ENCODE peak calls at places on chromosomes 5 and 9, in ten cellular contexts. B, L, X, I, C, Y, P, E, N and W are unnamed samples.

GRCh38 chr5:110351451-110351850 is 375.0 kb downstream of the TMEM232 start:
- DNase-seq in X (no peak), P (no peak), E (no peak), I (no peak), Y (no peak), C (no peak), N (no peak), L (no peak), B (peak), W (no peak)

GRCh38 chr5:13814293-13814692 is 130.2 kb downstream of the DNAH5 start:
- DNase-seq in B (peak), E (no peak), X (no peak), I (no peak), C (no peak), N (no peak), L (no peak), Y (no peak), P (no peak), W (no peak)

GRCh38 chr9:120368799-120369198 is 211.2 kb downstream of the CDK5RAP2 start:
- DNase-seq in N (no peak), C (no peak), E (no peak), B (no peak), X (peak), P (peak), Y (no peak), I (no peak), L (no peak), W (no peak)

GRCh38 chr9:94875300-94876063 is 149.0 kb downstream of the AOPEP start:
- DNase-seq in P (no peak), B (no peak), E (no peak), N (no peak), X (no peak), I (no peak), L (no peak), C (no peak), Y (no peak), W (no peak)

GRCh38 chr5:126052791-126053190 is 370.4 kb upstream of the GRAMD2B start:
- DNase-seq in E (no peak), I (no peak), P (no peak), N (no peak), Y (no peak), L (no peak), C (no peak), B (no peak), X (no peak), W (no peak)

GRCh38 chr5:104800440-104801048 is 1238.0 kb upstream of the NUDT12 start:
- DNase-seq in X (no peak), P (peak), Y (no peak), E (no peak), C (no peak), B (no peak), L (no peak), I (peak), N (peak), W (no peak)

GRCh38 chr5:72937517-72938061 is 18.3 kb upstream of the FCHO2 start:
- DNase-seq in P (no peak), B (no peak), I (no peak), X (no peak), L (no peak), N (peak), Y (no peak), E (no peak), C (no peak), W (no peak)

GRCh38 chr9:112380102-112380581 is at the start of gene HSDL2:
- DNase-seq in N (peak), E (peak), Y (no peak), X (peak), L (no peak), I (no peak), C (peak), P (peak), B (peak), W (no peak)

GRCh38 chr9:21677834-21678233 is 124.6 kb upstream of the MTAP start:
- DNase-seq in B (peak), X (peak), I (no peak), P (no peak), Y (no peak), E (no peak), L (no peak), C (peak), N (no peak), W (no peak)

GRCh38 chr5:14239951-14240350 is 96.8 kb downstream of the TRIO start:
- DNase-seq in C (peak), I (no peak), E (no peak), L (no peak), P (no peak), Y (no peak), B (no peak), N (no peak), X (no peak), W (no peak)

GRCh38 chr5:53438486-53439472 is 41.6 kb upstream of the FST start:
- DNase-seq in B (peak), L (no peak), P (no peak), Y (no peak), N (peak), C (peak), I (no peak), X (peak), E (no peak), W (no peak)

GRCh38 chr5:34026089-34026761 is 16.8 kb downstream of the C1QTNF3 start:
- DNase-seq in C (no peak), P (no peak), X (no peak), B (no peak), N (no peak), E (no peak), I (no peak), L (no peak), Y (no peak), W (no peak)

GRCh38 chr5:54150841-54151240 is 159.5 kb downstream of the ARL15 start:
- DNase-seq in C (no peak), E (no peak), L (no peak), Y (no peak), N (no peak), X (no peak), I (no peak), B (no peak), P (no peak), W (no peak)

GRCh38 chr9:133972041-133972970 is 19.8 kb downstream of the VAV2 start:
- DNase-seq in X (peak), N (no peak), B (no peak), P (no peak), L (no peak), I (no peak), Y (no peak), E (no peak), C (no peak), W (peak)

GRCh38 chr9:133762488-133763271 is 24.5 kb upstream of the SARDH start:
- DNase-seq in L (no peak), B (no peak), C (no peak), N (no peak), E (no peak), Y (no peak), I (no peak), P (no peak), X (no peak), W (no peak)

GRCh38 chr9:1009101-1009707 is 32.7 kb downstream of the DMRT3 start:
- DNase-seq in N (peak), X (peak), L (peak), E (peak), Y (peak), B (peak), I (peak), P (peak), C (peak), W (peak)

GRCh38 chr9:81758123-81758797 is 68.9 kb upstream of the TLE1 start:
- DNase-seq in B (no peak), I (no peak), Y (no peak), P (no peak), N (no peak), L (no peak), C (no peak), E (no peak), X (no peak), W (no peak)

GRCh38 chr5:132459031-132459982 is 31.3 kb downstream of the IRF1 start:
- DNase-seq in C (peak), N (peak), B (peak), X (no peak), Y (no peak), L (no peak), P (peak), E (no peak), I (no peak), W (no peak)

GRCh38 chr5:169408166-169408565 is 107.2 kb upstream of the SLIT3 start:
- DNase-seq in Y (no peak), L (no peak), P (no peak), I (no peak), B (no peak), E (no peak), X (no peak), C (no peak), N (no peak), W (no peak)

GRCh38 chr5:97528941-97529340 is 345.9 kb upstream of the RIOK2 start:
- DNase-seq in X (no peak), Y (no peak), N (no peak), P (no peak), B (peak), I (no peak), E (no peak), C (peak), L (no peak), W (no peak)

GRCh38 chr5:6540111-6540830 is 91.6 kb downstream of the UBE2QL1 start:
- DNase-seq in L (no peak), E (no peak), N (no peak), P (no peak), B (peak), X (no peak), I (no peak), C (no peak), Y (no peak), W (no peak)

GRCh38 chr5:40198736-40199135 is 481.0 kb upstream of the PTGER4 start:
- DNase-seq in Y (no peak), E (no peak), X (no peak), I (no peak), L (no peak), C (no peak), P (no peak), B (peak), N (no peak), W (no peak)

GRCh38 chr9:36548454-36548853 is 24.2 kb upstream of the MELK start:
- DNase-seq in P (no peak), L (no peak), N (no peak), B (no peak), I (no peak), Y (no peak), E (no peak), C (no peak), X (no peak), W (no peak)

GRCh38 chr5:72637058-72637457 is 129.8 kb upstream of the ZNF366 start:
- DNase-seq in N (no peak), C (no peak), I (no peak), X (no peak), B (no peak), P (no peak), L (no peak), Y (no peak), E (no peak), W (no peak)

GRCh38 chr9:7241694-7242093 is 483.9 kb downstream of the KDM4C start:
- DNase-seq in Y (no peak), L (no peak), X (no peak), B (no peak), P (no peak), N (no peak), I (no peak), C (no peak), E (no peak), W (no peak)

GRCh38 chr5:153613143-153613542 is 122.7 kb downstream of the GRIA1 start:
- DNase-seq in Y (no peak), E (no peak), I (no peak), C (peak), B (peak), X (no peak), P (no peak), N (no peak), L (no peak), W (no peak)

GRCh38 chr5:17492770-17493169 is 5.3 kb upstream of the TAF11L2 start:
- DNase-seq in P (no peak), E (no peak), L (no peak), Y (no peak), B (no peak), I (no peak), C (no peak), N (no peak), X (no peak), W (no peak)

GRCh38 chr5:335740-336038 is 14.2 kb downstream of the AHRR start:
- DNase-seq in B (no peak), C (no peak), E (no peak), Y (no peak), I (no peak), N (no peak), X (no peak), P (no peak), L (no peak), W (no peak)

GRCh38 chr5:132410451-132411381 is 41.2 kb downstream of the SLC22A5 start:
- DNase-seq in L (peak), Y (peak), N (peak), E (peak), B (peak), I (peak), X (peak), C (peak), P (peak), W (peak)

GRCh38 chr9:81292056-81292805 is 397.1 kb downstream of the TLE1 start:
- DNase-seq in L (no peak), P (no peak), E (no peak), N (no peak), X (no peak), Y (no peak), C (no peak), B (no peak), I (no peak), W (no peak)

GRCh38 chr5:107011530-107012115 is 659.1 kb downstream of the EFNA5 start:
- DNase-seq in X (no peak), L (no peak), B (no peak), N (no peak), E (no peak), Y (no peak), C (no peak), I (peak), P (no peak), W (no peak)

GRCh38 chr5:136620016-136620419 is 254.7 kb upstream of the TRPC7 start:
- DNase-seq in I (no peak), Y (no peak), B (no peak), L (no peak), C (no peak), X (no peak), P (peak), E (no peak), N (peak), W (no peak)

GRCh38 chr5:14513266-14513665 is 68.3 kb upstream of the OTULINL start:
- DNase-seq in I (peak), L (no peak), N (no peak), C (no peak), B (no peak), P (no peak), X (no peak), E (no peak), Y (no peak), W (no peak)

GRCh38 chr5:142618125-142618524 is 67.8 kb downstream of the FGF1 start:
- DNase-seq in L (no peak), I (no peak), X (peak), Y (no peak), B (peak), P (no peak), C (peak), E (no peak), N (peak), W (no peak)

GRCh38 chr9:107480386-107480789 is 9.2 kb downstream of the KLF4 start:
- DNase-seq in L (no peak), I (no peak), C (peak), E (no peak), N (peak), P (peak), X (peak), B (peak), Y (no peak), W (no peak)

GRCh38 chr9:86649913-86650312 is 295.7 kb upstream of the TUT7 start:
- DNase-seq in P (no peak), B (no peak), Y (no peak), N (no peak), C (no peak), E (no peak), I (no peak), X (no peak), L (no peak), W (no peak)

DNA sequence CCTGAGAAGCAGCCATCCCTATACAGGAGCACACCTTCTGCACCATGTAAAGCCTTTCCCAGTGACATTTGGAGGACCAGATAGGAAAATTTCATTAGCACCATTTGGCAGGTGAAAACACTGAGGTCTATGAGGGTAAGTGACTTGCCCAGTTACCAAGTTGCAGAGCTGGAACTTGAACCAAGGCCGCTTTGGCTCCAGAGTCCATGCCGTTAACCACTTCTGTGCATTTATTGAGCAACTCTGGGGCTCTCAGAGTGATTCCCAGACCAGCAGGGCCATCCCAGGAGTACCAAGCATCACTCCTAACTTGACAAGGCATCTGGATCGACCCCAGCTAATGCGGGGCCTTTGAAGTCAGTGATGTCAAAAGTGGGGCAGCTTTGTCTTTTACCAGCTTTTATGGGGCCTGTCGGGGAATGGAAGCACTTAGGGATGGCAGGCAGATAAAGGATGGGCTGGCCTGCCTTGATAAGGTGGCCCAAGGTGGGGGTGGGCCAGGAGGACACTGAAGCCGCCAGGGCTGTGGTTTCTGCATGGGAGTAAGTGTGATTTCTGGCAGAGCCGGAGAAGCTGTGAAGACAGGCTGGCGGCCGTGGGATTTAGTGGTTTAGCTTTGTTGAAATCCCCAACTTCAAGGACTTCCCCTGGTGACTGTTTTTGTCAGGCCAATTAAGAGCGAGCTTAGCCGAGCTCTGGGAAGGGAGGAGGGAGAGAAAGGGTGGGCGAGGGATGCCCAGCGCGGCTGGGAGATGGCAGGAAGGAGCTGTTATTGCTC is 127.3 kb downstream of the MACROH2A1 start:
- DNase-seq in B (peak), I (peak), X (no peak), L (no peak), P (peak), C (peak), Y (no peak), E (no peak), N (no peak), W (peak)
- TF ChIP-seq CTCF in B (no peak), I (no peak), X (no peak), L (no peak), P (no peak), C (no peak), Y (no peak), E (no peak), N (no peak), W (no peak)

DNA sequence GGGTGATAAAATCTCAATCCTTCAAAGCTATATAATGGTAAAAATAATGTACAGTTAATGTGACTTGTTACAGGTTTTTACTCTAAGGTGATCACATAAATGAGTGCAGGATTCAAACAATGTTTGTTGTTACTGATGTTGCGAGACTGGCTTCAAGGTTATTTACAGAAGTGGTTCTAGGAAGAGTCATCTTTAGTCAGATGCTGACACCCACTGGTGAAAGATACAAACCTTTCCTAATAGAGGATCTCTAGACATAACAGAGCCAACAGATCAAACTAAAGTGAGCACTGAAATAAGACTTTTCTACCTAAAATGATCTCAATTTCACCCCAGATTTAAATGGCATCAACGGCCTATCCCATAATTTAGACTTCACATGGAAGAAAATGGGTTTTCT is 20.2 kb downstream of the ARSB start:
- DNase-seq in N (peak), L (peak), I (peak), X (peak), C (peak), E (no peak), P (no peak), B (peak), Y (no peak), W (no peak)
- TF ChIP-seq CTCF in N (no peak), L (peak), I (peak), X (peak), C (peak), E (peak), P (peak), B (peak), Y (peak), W (peak)

GRCh38 chr5:150000261-150000989 is at the start of the genes HMGXB3 and TIGD6:
- DNase-seq in I (peak), L (peak), B (peak), Y (peak), X (peak), E (peak), P (peak), N (peak), C (peak), W (peak)
- TF ChIP-seq CTCF in I (peak), L (peak), B (peak), Y (no peak), X (no peak), E (no peak), P (peak), N (no peak), C (no peak), W (no peak)

GRCh38 chr9:136023401-136024225 is 62.4 kb upstream of the UBAC1 start:
- DNase-seq in E (no peak), N (no peak), C (peak), I (no peak), L (no peak), Y (no peak), P (no peak), B (peak), X (no peak), W (peak)

GRCh38 chr9:136021171-136021890 is 60.2 kb upstream of the UBAC1 start:
- DNase-seq in C (no peak), B (no peak), Y (no peak), I (no peak), N (no peak), L (no peak), P (no peak), E (no peak), X (no peak), W (no peak)

GRCh38 chr9:136020671-136021070 is 59.5 kb upstream of the UBAC1 start:
- DNase-seq in X (no peak), C (no peak), N (no peak), P (no peak), B (no peak), Y (no peak), E (no peak), I (no peak), L (no peak), W (no peak)

GRCh38 chr9:136022731-136023400 is 61.7 kb upstream of the UBAC1 start:
- DNase-seq in X (no peak), I (no peak), P (no peak), E (no peak), B (no peak), Y (no peak), C (no peak), L (no peak), N (no peak), W (no peak)

GRCh38 chr9:136021891-136022681 is 60.9 kb upstream of the UBAC1 start:
- DNase-seq in E (no peak), C (no peak), I (no peak), X (no peak), Y (no peak), N (no peak), B (no peak), L (no peak), P (no peak), W (no peak)
- TF ChIP-seq CTCF in E (no peak), C (no peak), I (peak), X (no peak), Y (no peak), N (no peak), B (no peak), L (no peak), P (no peak), W (no peak)

GRCh38 chr9:89365532-89365912 is 47.2 kb downstream of the SECISBP2 start:
- DNase-seq in P (no peak), I (no peak), B (no peak), N (no peak), E (no peak), Y (no peak), X (no peak), L (no peak), C (no peak), W (no peak)

GRCh38 chr9:89363311-89363670 is 45.0 kb downstream of the SECISBP2 start:
- DNase-seq in C (no peak), B (no peak), X (no peak), P (no peak), L (no peak), Y (no peak), I (no peak), N (no peak), E (no peak), W (no peak)

GRCh38 chr9:89366711-89367110 is 48.4 kb downstream of the SECISBP2 start:
- DNase-seq in P (no peak), C (no peak), L (no peak), X (no peak), E (no peak), B (no peak), Y (no peak), N (no peak), I (no peak), W (no peak)

GRCh38 chr9:89363921-89364663 is 45.8 kb downstream of the SECISBP2 start:
- DNase-seq in Y (no peak), L (no peak), N (no peak), E (no peak), I (no peak), B (no peak), P (no peak), X (no peak), C (no peak), W (no peak)

GRCh38 chr9:89364664-89365531 is 46.6 kb downstream of the SECISBP2 start:
- DNase-seq in L (no peak), B (no peak), N (no peak), C (no peak), Y (no peak), P (no peak), X (no peak), I (no peak), E (no peak), W (no peak)
- TF ChIP-seq CTCF in L (no peak), B (no peak), N (no peak), C (no peak), Y (no peak), P (no peak), X (no peak), I (no peak), E (no peak), W (no peak)